ENCODE peak calls at places on chromosomes 3 and 15, in six cellular contexts. One of them, this sample, is unnamed.

GRCh38 chr3:153051427-153052095 is 110.5 kb upstream of the RAP2B start:
- DNase-seq in HepG2: peak; percentile 31
- DNase-seq in SK-N-SH: no peak
- DNase-seq in GM12878: no peak
- DNase-seq in H1: no peak
- DNase-seq in K562: peak; percentile 69
- DNase-seq in this sample: no peak

GRCh38 chr3:174431717-174432116 is 427.4 kb upstream of the NAALADL2 start:
- DNase-seq in HepG2: no peak
- DNase-seq in SK-N-SH: no peak
- DNase-seq in H1: no peak
- DNase-seq in K562: no peak
- DNase-seq in GM12878: no peak
- DNase-seq in this sample: no peak

GRCh38 chr3:13043656-13044055 is 29.6 kb downstream of the IQSEC1 start:
- DNase-seq in H1: no peak
- DNase-seq in SK-N-SH: no peak
- DNase-seq in GM12878: no peak
- DNase-seq in K562: no peak
- DNase-seq in HepG2: no peak
- DNase-seq in this sample: no peak

GRCh38 chr3:136146981-136147729 is 49.0 kb downstream of the MSL2 start:
- DNase-seq in HepG2: peak; percentile 18
- DNase-seq in K562: no peak
- DNase-seq in SK-N-SH: no peak
- DNase-seq in GM12878: no peak
- DNase-seq in H1: no peak
- DNase-seq in this sample: no peak

GRCh38 chr3:53109190-53109589 is 21.0 kb downstream of the RFT1 start:
- DNase-seq in GM12878: no peak
- DNase-seq in HepG2: no peak
- DNase-seq in SK-N-SH: no peak
- DNase-seq in H1: no peak
- DNase-seq in K562: no peak
- DNase-seq in this sample: no peak

GRCh38 chr3:73614385-73614784 is 10.4 kb downstream of the PDZRN3 start:
- DNase-seq in SK-N-SH: no peak
- DNase-seq in GM12878: no peak
- DNase-seq in K562: no peak
- DNase-seq in HepG2: no peak
- DNase-seq in H1: no peak
- DNase-seq in this sample: peak; percentile 8

GRCh38 chr3:50211930-50212329 is 6.9 kb downstream of the SLC38A3 start:
- DNase-seq in HepG2: no peak
- DNase-seq in H1: no peak
- DNase-seq in GM12878: no peak
- DNase-seq in SK-N-SH: no peak
- DNase-seq in K562: no peak
- DNase-seq in this sample: peak; percentile 41

GRCh38 chr3:185859294-185859972 is 34.6 kb upstream of the IGF2BP2 start:
- DNase-seq in GM12878: no peak
- DNase-seq in SK-N-SH: no peak
- DNase-seq in H1: no peak
- DNase-seq in K562: no peak
- DNase-seq in HepG2: no peak
- DNase-seq in this sample: no peak

GRCh38 chr3:100068758-100069345 is 45.4 kb downstream of the FILIP1L start:
- DNase-seq in H1: peak; percentile 36
- DNase-seq in HepG2: peak; percentile 79
- DNase-seq in SK-N-SH: peak; percentile 73
- DNase-seq in GM12878: peak; percentile 33
- DNase-seq in K562: peak; percentile 42
- DNase-seq in this sample: no peak

GRCh38 chr3:102790742-102791141 is 355.9 kb downstream of the ZPLD1 start:
- DNase-seq in HepG2: no peak
- DNase-seq in GM12878: no peak
- DNase-seq in SK-N-SH: no peak
- DNase-seq in H1: no peak
- DNase-seq in K562: no peak
- DNase-seq in this sample: no peak

GRCh38 chr15:49134683-49135341 is 20.6 kb downstream of the COPS2 start:
- DNase-seq in GM12878: no peak
- DNase-seq in K562: no peak
- DNase-seq in SK-N-SH: no peak
- DNase-seq in HepG2: no peak
- DNase-seq in H1: no peak
- DNase-seq in this sample: no peak

GRCh38 chr3:100525753-100526612 is 33.6 kb downstream of the TMEM45A start:
- DNase-seq in SK-N-SH: peak; percentile 60
- DNase-seq in HepG2: no peak
- DNase-seq in H1: no peak
- DNase-seq in K562: no peak
- DNase-seq in GM12878: no peak
- DNase-seq in this sample: no peak

GRCh38 chr3:71724584-71725278 is 471 bp downstream of the EIF4E3 start:
- DNase-seq in GM12878: no peak
- DNase-seq in K562: no peak
- DNase-seq in H1: no peak
- DNase-seq in HepG2: no peak
- DNase-seq in SK-N-SH: peak; percentile 80
- DNase-seq in this sample: peak; percentile 32

GRCh38 chr3:60010778-60011177 is 961.0 kb upstream of the CFAP20DC start:
- DNase-seq in HepG2: no peak
- DNase-seq in SK-N-SH: no peak
- DNase-seq in H1: no peak
- DNase-seq in GM12878: peak; percentile 65
- DNase-seq in K562: no peak
- DNase-seq in this sample: no peak

GRCh38 chr3:46264002-46264401 is 21.7 kb downstream of the CCR3 start:
- DNase-seq in H1: no peak
- DNase-seq in GM12878: no peak
- DNase-seq in HepG2: no peak
- DNase-seq in K562: no peak
- DNase-seq in SK-N-SH: no peak
- DNase-seq in this sample: no peak

DNA sequence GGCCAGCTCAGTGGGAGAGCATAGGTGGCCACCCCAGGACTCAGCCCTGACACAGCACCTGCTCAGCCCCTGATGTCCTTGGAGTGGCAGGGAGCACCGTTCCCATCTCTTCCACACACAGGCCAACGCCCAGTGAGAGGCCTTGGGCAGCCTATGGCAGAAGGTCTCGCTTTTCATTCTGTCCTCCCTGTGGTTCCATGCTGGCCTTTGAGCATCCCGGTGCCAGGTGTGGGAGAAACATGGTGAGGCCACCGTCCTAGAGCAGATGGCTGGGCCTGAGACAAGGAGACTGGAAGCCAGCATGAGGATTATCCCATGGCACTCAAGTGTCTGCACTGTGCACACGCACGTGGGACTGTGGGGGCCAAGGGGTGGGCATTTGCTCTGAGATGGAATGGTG is 25.1 kb downstream of the ADCY5 start:
- DNase-seq in HepG2: no peak
- DNase-seq in K562: no peak
- DNase-seq in H1: no peak
- DNase-seq in SK-N-SH: no peak
- DNase-seq in GM12878: no peak
- DNase-seq in this sample: no peak
- H3K27ac ChIP-seq in HepG2: no peak overlapping the region
- H3K27ac ChIP-seq in K562: no peak overlapping the region
- H3K27ac ChIP-seq in H1: no peak overlapping the region
- H3K27ac ChIP-seq in SK-N-SH: no peak overlapping the region
- H3K27ac ChIP-seq in GM12878: no peak overlapping the region
- H3K27ac ChIP-seq in this sample: no peak overlapping the region

DNA sequence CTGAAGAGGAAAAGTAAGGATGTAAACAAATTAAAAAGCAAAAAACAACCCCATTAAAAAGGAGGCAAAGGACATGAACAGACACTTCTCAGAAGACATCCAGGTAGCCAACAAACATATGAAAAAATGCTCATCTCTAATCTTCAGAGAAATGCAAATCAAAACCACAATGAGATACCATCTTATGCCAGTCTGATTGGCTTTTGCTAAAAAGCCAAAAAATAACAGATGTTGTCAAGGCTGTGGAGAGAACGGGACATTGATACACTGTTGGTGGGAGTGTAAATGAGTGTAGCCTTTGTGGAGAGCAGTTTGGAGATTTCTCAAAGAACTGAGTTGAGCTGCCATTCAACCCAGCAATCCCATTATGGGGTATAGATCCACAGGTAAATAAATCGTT is 18.6 kb upstream of the RGMA start:
- DNase-seq in H1: no peak
- DNase-seq in K562: no peak
- DNase-seq in SK-N-SH: no peak
- DNase-seq in GM12878: no peak
- DNase-seq in HepG2: no peak
- DNase-seq in this sample: no peak
- TF ChIP-seq GABPA in H1: no peak
- TF ChIP-seq GABPA in K562: no peak
- TF ChIP-seq GABPA in SK-N-SH: no peak
- TF ChIP-seq GABPA in GM12878: no peak
- TF ChIP-seq GABPA in HepG2: no peak
- TF ChIP-seq GABPA in this sample: no peak

DNA sequence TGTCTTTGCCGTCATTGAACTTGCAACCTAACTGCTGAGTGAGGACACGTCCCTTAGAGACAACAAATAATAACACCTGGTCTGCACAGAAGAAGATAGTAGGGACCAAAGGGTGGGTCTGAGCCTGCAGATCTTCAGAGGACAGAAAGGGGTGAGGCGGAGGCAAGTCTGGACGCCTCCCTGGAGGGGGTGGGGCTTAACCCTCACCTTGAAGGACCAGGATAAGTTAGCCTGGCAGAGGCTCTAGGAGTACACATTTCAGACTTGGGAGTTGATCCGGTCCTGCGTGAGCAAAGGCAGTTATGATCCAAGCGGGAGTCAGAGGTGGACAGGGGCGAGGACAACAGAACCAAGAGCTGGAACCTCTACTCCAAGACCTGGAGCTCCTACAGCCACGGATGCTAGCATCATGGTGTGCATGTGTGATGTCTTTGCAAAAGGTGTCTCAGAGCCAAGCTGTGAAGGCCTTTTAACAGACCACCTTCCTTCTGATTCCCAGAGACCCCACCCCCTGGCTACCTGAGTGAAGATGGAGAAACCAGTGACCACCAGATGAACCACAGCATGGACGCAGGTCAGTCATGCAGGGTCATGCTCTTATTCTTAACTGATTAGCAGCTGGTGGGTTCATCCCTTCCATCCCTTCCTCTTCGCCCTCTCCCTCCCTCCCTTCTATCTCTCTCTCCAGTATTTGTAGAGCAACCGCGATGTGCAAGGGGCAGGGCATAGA is 88.0 kb downstream of the AAGAB start:
- DNase-seq in SK-N-SH: no peak
- DNase-seq in H1: no peak
- DNase-seq in HepG2: no peak
- DNase-seq in K562: no peak
- DNase-seq in GM12878: no peak
- DNase-seq in this sample: no peak
- H3K27ac ChIP-seq in SK-N-SH: no peak overlapping the region
- H3K27ac ChIP-seq in H1: no peak overlapping the region
- H3K27ac ChIP-seq in HepG2: no peak overlapping the region
- H3K27ac ChIP-seq in K562: no peak overlapping the region
- H3K27ac ChIP-seq in GM12878: no peak overlapping the region
- H3K27ac ChIP-seq in this sample: no peak overlapping the region

DNA sequence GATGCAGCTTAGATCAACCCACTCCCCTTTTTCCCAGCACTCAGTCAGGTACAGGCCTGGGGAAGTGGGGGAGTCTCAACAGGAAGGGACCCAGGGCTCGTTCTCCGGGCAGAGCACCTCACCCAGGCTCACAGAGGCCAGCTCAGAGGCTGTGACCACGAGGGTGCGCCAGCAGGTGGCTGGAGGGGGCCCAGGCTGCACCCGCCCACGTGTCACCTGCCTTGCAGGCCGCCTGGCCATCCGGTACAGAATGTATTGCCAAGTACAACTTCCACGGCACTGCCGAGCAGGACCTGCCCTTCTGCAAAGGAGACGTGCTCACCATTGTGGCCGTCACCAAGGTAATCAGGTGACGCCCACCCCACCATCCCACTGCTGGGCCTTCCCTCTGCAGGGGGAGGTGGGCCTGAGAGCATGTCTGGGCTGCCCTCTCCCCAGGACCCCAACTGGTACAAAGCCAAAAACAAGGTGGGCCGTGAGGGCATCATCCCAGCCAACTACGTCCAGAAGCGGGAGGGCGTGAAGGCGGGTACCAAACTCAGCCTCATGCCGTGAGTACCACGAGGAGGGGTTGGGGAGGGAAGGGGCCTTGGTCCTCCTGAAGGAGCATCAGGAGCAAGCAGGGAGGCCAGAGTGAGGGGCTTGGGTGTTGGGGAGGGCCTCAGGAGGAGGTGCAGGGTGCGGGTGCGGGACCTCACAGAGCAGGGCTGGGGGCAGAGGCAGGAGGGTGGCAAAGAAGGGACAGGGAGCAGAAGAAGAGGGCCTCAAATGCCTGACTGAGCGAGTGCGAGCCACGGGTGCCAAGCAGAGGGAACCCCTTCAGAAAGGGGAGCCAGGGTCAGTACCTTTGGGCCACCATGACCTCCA is 14.0 kb upstream of the LMAN1L start:
- DNase-seq in GM12878: no peak
- DNase-seq in SK-N-SH: no peak
- DNase-seq in K562: no peak
- DNase-seq in H1: no peak
- DNase-seq in HepG2: no peak
- DNase-seq in this sample: no peak
- TF ChIP-seq GABPA in GM12878: no peak
- TF ChIP-seq GABPA in SK-N-SH: no peak
- TF ChIP-seq GABPA in K562: no peak
- TF ChIP-seq GABPA in H1: no peak
- TF ChIP-seq GABPA in HepG2: no peak
- TF ChIP-seq GABPA in this sample: no peak

GRCh38 chr3:127102587-127102986 is 90.3 kb upstream of the PRR23E start:
- DNase-seq in GM12878: no peak
- DNase-seq in K562: no peak
- DNase-seq in HepG2: no peak
- DNase-seq in SK-N-SH: no peak
- DNase-seq in H1: no peak
- DNase-seq in this sample: no peak
- H3K27ac ChIP-seq in GM12878: no peak overlapping the region
- H3K27ac ChIP-seq in K562: no peak overlapping the region
- H3K27ac ChIP-seq in HepG2: no peak overlapping the region
- H3K27ac ChIP-seq in SK-N-SH: no peak overlapping the region
- H3K27ac ChIP-seq in H1: no peak overlapping the region
- H3K27ac ChIP-seq in this sample: no peak overlapping the region